ENCODE peak calls at places on chromosomes 2 and 18, in ten cellular contexts. X is HTR-8/SVneo; O is activated CD8-positive, alpha-beta memory T cell treated with anti-CD3 and anti-CD28 coated beads for 24 hours; P is activated CD8-positive, alpha-beta T cell treated with anti-CD3 and anti-CD28 coated beads, Interleukin-2, amount 10 ng/mL, durations not matched to agents 7 days and 5 days; A is mucosa of descending colon; J is HFFc6; K is nephron progenitor cell; Z is AG09319; H is GF-D8; F is IMR-90. U is an unnamed sample.

GRCh38 chr2:186909095-186909494 is 60.1 kb upstream of the ZSWIM2 start:
- DNase-seq in J (no peak), F (no peak), K (no peak), O (no peak), H (no peak), A (no peak), X (no peak), Z (no peak), P (no peak), U (no peak)

GRCh38 chr2:214630402-214631035 is 179.0 kb downstream of the BARD1 start:
- DNase-seq in J (peak), K (no peak), O (no peak), P (no peak), A (no peak), F (peak), H (no peak), X (no peak), Z (no peak), U (no peak)

GRCh38 chr18:7830468-7830867 is 263.4 kb downstream of the PTPRM start:
- DNase-seq in P (no peak), F (no peak), J (no peak), O (no peak), A (no peak), K (no peak), H (no peak), X (peak), Z (no peak), U (peak)

GRCh38 chr2:177264209-177264538 is 353 bp downstream of the NFE2L2 start:
- DNase-seq in F (peak), H (no peak), K (peak), P (no peak), X (peak), A (no peak), Z (no peak), O (peak), J (no peak), U (peak)

GRCh38 chr2:156647377-156648010 is 211.3 kb downstream of the GPD2 start:
- DNase-seq in Z (no peak), H (no peak), O (no peak), P (no peak), F (no peak), K (no peak), J (no peak), X (no peak), A (no peak), U (no peak)

GRCh38 chr2:27958711-27959378 is 68.3 kb downstream of the BABAM2 start:
- DNase-seq in H (no peak), J (peak), A (no peak), X (no peak), K (no peak), P (no peak), Z (no peak), F (peak), O (no peak), U (no peak)

GRCh38 chr2:182366625-182367024 is 60.2 kb downstream of the PDE1A start:
- DNase-seq in O (no peak), Z (peak), F (peak), H (no peak), K (no peak), X (peak), J (no peak), P (no peak), A (peak), U (peak)

GRCh38 chr2:206955253-206955652 is 15.9 kb downstream of the CPO start:
- DNase-seq in O (no peak), H (no peak), A (no peak), J (no peak), K (no peak), X (no peak), Z (no peak), P (no peak), F (no peak), U (no peak)

GRCh38 chr2:235726554-235726953 is 232.7 kb downstream of the AGAP1 start:
- DNase-seq in P (no peak), O (no peak), F (no peak), X (no peak), K (no peak), A (no peak), H (no peak), Z (no peak), J (no peak), U (no peak)

GRCh38 chr2:240820014-240820606 is at the start of gene KIF1A:
- DNase-seq in X (no peak), O (no peak), K (peak), A (no peak), F (no peak), H (no peak), Z (no peak), J (no peak), P (no peak), U (peak)

GRCh38 chr2:219308142-219309093 is 783 bp downstream of the PTPRN start:
- DNase-seq in J (peak), A (peak), X (peak), H (no peak), P (peak), Z (no peak), O (peak), F (peak), K (peak), U (no peak)

GRCh38 chr2:240932001-240932723 is 26.0 kb downstream of the CROCC2 start:
- DNase-seq in K (no peak), X (no peak), F (no peak), J (no peak), O (peak), A (no peak), Z (no peak), P (no peak), H (no peak), U (no peak)

GRCh38 chr2:226893206-226893605 is 57.4 kb downstream of the RHBDD1 start:
- DNase-seq in F (peak), X (no peak), A (no peak), H (no peak), J (peak), O (no peak), P (no peak), Z (peak), K (no peak), U (no peak)

GRCh38 chr2:236674238-236674637 is 104.6 kb downstream of the ACKR3 start:
- DNase-seq in X (no peak), K (no peak), H (no peak), J (no peak), F (no peak), O (peak), A (no peak), Z (no peak), P (no peak), U (no peak)

GRCh38 chr2:36635194-36635593 is 37.2 kb upstream of the FEZ2 start:
- DNase-seq in H (no peak), P (no peak), X (no peak), K (no peak), O (no peak), A (no peak), J (peak), Z (no peak), F (no peak), U (no peak)

GRCh38 chr2:69946351-69947077 is 14.9 kb downstream of the ASPRV1 start:
- DNase-seq in F (peak), J (peak), P (peak), K (no peak), X (peak), A (peak), H (peak), Z (no peak), O (peak), U (no peak)

GRCh38 chr2:111202266-111203040 is 81.7 kb downstream of the BCL2L11 start:
- DNase-seq in K (no peak), H (no peak), X (no peak), F (peak), Z (peak), J (peak), P (no peak), O (no peak), A (no peak), U (no peak)

GRCh38 chr2:46913471-46914381 is 1.9 kb downstream of the MCFD2 start:
- DNase-seq in J (peak), H (peak), F (peak), X (no peak), A (no peak), Z (no peak), P (no peak), O (no peak), K (no peak), U (no peak)

GRCh38 chr2:144325086-144325485 is 194.8 kb downstream of the ZEB2 start:
- DNase-seq in Z (no peak), F (no peak), A (no peak), P (peak), O (no peak), J (no peak), X (no peak), H (no peak), K (no peak), U (no peak)

GRCh38 chr2:71880287-71880686 is 267.4 kb downstream of the CYP26B1 start:
- DNase-seq in Z (no peak), O (no peak), H (no peak), K (no peak), A (no peak), J (no peak), P (no peak), F (no peak), X (no peak), U (no peak)

GRCh38 chr2:163682695-163683094 is 53.1 kb downstream of the FIGN start:
- DNase-seq in P (no peak), J (peak), A (no peak), O (no peak), Z (no peak), F (peak), H (no peak), K (no peak), X (no peak), U (no peak)

GRCh38 chr2:47437287-47437686 is 34.3 kb downstream of the MSH2 start:
- DNase-seq in Z (peak), X (no peak), K (no peak), O (no peak), P (no peak), J (peak), F (peak), H (no peak), A (peak), U (peak)

GRCh38 chr2:121104721-121105141 is 180.3 kb downstream of the TFCP2L1 start:
- DNase-seq in A (no peak), P (no peak), O (no peak), H (no peak), K (peak), X (no peak), Z (no peak), J (no peak), F (peak), U (no peak)

GRCh38 chr18:61546598-61546997 is 213.4 kb downstream of the CDH20 start:
- DNase-seq in H (no peak), F (peak), Z (peak), J (peak), P (no peak), X (peak), A (no peak), O (no peak), K (no peak), U (no peak)

GRCh38 chr18:48940854-48941531 is 9.8 kb downstream of the SMAD7 start:
- DNase-seq in X (no peak), P (peak), J (no peak), Z (no peak), A (peak), O (peak), F (peak), H (peak), K (no peak), U (no peak)

GRCh38 chr2:169005080-169005598 is 26.0 kb downstream of the ABCB11 start:
- DNase-seq in F (no peak), A (no peak), H (no peak), X (no peak), J (no peak), Z (no peak), P (no peak), K (no peak), O (no peak), U (no peak)

GRCh38 chr18:55413474-55413873 is 174.5 kb downstream of the TCF4 start:
- DNase-seq in K (no peak), Z (no peak), A (no peak), J (no peak), O (no peak), H (no peak), F (peak), P (no peak), X (no peak), U (no peak)

GRCh38 chr2:149629003-149629402 is 41.4 kb upstream of the MMADHC start:
- DNase-seq in J (no peak), A (no peak), K (no peak), P (no peak), F (no peak), O (no peak), H (no peak), X (no peak), Z (no peak), U (no peak)

GRCh38 chr2:232333361-232334135 is 45.0 kb upstream of the ALPP start:
- DNase-seq in Z (no peak), P (no peak), H (no peak), X (no peak), A (no peak), J (no peak), K (peak), F (no peak), O (peak), U (no peak)

GRCh38 chr2:25981596-25982272 is 563 bp downstream of the KIF3C start:
- DNase-seq in P (peak), H (no peak), K (peak), X (no peak), F (no peak), Z (no peak), O (no peak), J (no peak), A (no peak), U (no peak)

GRCh38 chr2:120983344-120983743 is 247.7 kb downstream of the GLI2 start:
- DNase-seq in A (no peak), O (no peak), F (peak), P (no peak), Z (no peak), K (no peak), X (no peak), H (no peak), J (no peak), U (no peak)

GRCh38 chr2:221962186-221962585 is 336.6 kb downstream of the PAX3 start:
- DNase-seq in J (no peak), K (no peak), F (no peak), Z (no peak), A (no peak), O (no peak), P (no peak), X (no peak), H (no peak), U (no peak)

GRCh38 chr18:48817021-48817461 is 133.7 kb downstream of the SMAD7 start:
- DNase-seq in J (no peak), H (no peak), X (no peak), A (no peak), K (no peak), F (no peak), Z (no peak), O (peak), P (no peak), U (no peak)

GRCh38 chr2:238169021-238169707 is 10.4 kb downstream of the ERFE start:
- DNase-seq in A (peak), Z (peak), P (no peak), X (no peak), F (peak), H (no peak), O (no peak), J (peak), K (no peak), U (no peak)

U was measured in NCI-H2081.